ENCODE peak calls at places on chromosomes 11 and 22, in ten cellular contexts. One of them, this sample, is unnamed.

GRCh38 chr11:57647368-57647767 is 2.3 kb downstream of the YPEL4 start:
- DNase-seq in fibroblast of lung: no peak
- DNase-seq in PC-9: no peak
- DNase-seq in uterus: no peak
- DNase-seq in cardiac muscle cell: peak; percentile 41
- DNase-seq in colonic mucosa: no peak
- DNase-seq in neuronal stem cell: no peak
- DNase-seq in breast epithelium: no peak
- DNase-seq in CD4-positive, CD25-positive, alpha-beta regulatory T cell: no peak
- DNase-seq in mesenchymal stem cell: no peak
- DNase-seq in this sample: no peak

GRCh38 chr22:33909075-33909458 is 11.2 kb downstream of the LARGE1 start:
- DNase-seq in fibroblast of lung: peak; percentile 70
- DNase-seq in PC-9: no peak
- DNase-seq in uterus: peak; percentile 48
- DNase-seq in cardiac muscle cell: no peak
- DNase-seq in colonic mucosa: no peak
- DNase-seq in neuronal stem cell: no peak
- DNase-seq in breast epithelium: no peak
- DNase-seq in CD4-positive, CD25-positive, alpha-beta regulatory T cell: no peak
- DNase-seq in mesenchymal stem cell: peak; percentile 56
- DNase-seq in this sample: no peak

GRCh38 chr22:26783886-26784285 is 126.5 kb downstream of the MIAT start:
- DNase-seq in fibroblast of lung: no peak
- DNase-seq in PC-9: no peak
- DNase-seq in uterus: no peak
- DNase-seq in cardiac muscle cell: no peak
- DNase-seq in colonic mucosa: no peak
- DNase-seq in neuronal stem cell: no peak
- DNase-seq in breast epithelium: no peak
- DNase-seq in CD4-positive, CD25-positive, alpha-beta regulatory T cell: no peak
- DNase-seq in mesenchymal stem cell: peak; percentile 36
- DNase-seq in this sample: no peak

GRCh38 chr22:37634505-37635002 is 4.9 kb upstream of the SH3BP1 start:
- DNase-seq in fibroblast of lung: no peak
- DNase-seq in PC-9: no peak
- DNase-seq in uterus: no peak
- DNase-seq in cardiac muscle cell: no peak
- DNase-seq in colonic mucosa: no peak
- DNase-seq in neuronal stem cell: no peak
- DNase-seq in breast epithelium: no peak
- DNase-seq in CD4-positive, CD25-positive, alpha-beta regulatory T cell: peak; percentile 48
- DNase-seq in mesenchymal stem cell: no peak
- DNase-seq in this sample: no peak

GRCh38 chr11:70064726-70065317 is 13.3 kb upstream of the ANO1 start:
- DNase-seq in fibroblast of lung: no peak
- DNase-seq in PC-9: peak; percentile 47
- DNase-seq in uterus: no peak
- DNase-seq in cardiac muscle cell: no peak
- DNase-seq in colonic mucosa: peak; percentile 3
- DNase-seq in neuronal stem cell: no peak
- DNase-seq in breast epithelium: peak; percentile 86
- DNase-seq in CD4-positive, CD25-positive, alpha-beta regulatory T cell: no peak
- DNase-seq in mesenchymal stem cell: no peak
- DNase-seq in this sample: no peak

GRCh38 chr22:48758905-48759875 is 1068.5 kb downstream of the BRD1 start:
- DNase-seq in fibroblast of lung: no peak
- DNase-seq in PC-9: no peak
- DNase-seq in uterus: no peak
- DNase-seq in cardiac muscle cell: no peak
- DNase-seq in colonic mucosa: no peak
- DNase-seq in neuronal stem cell: no peak
- DNase-seq in breast epithelium: no peak
- DNase-seq in CD4-positive, CD25-positive, alpha-beta regulatory T cell: no peak
- DNase-seq in mesenchymal stem cell: no peak
- DNase-seq in this sample: no peak

GRCh38 chr11:88420165-88420781 is 82.7 kb upstream of the CTSC start:
- DNase-seq in fibroblast of lung: peak; percentile 55
- DNase-seq in PC-9: no peak
- DNase-seq in uterus: peak; percentile 29
- DNase-seq in cardiac muscle cell: no peak
- DNase-seq in colonic mucosa: no peak
- DNase-seq in neuronal stem cell: no peak
- DNase-seq in breast epithelium: no peak
- DNase-seq in CD4-positive, CD25-positive, alpha-beta regulatory T cell: no peak
- DNase-seq in mesenchymal stem cell: peak; percentile 74
- DNase-seq in this sample: peak; percentile 100

GRCh38 chr11:61460474-61460881 is 30.6 kb downstream of the SDHAF2 start:
- DNase-seq in fibroblast of lung: no peak
- DNase-seq in PC-9: no peak
- DNase-seq in uterus: peak; percentile 45
- DNase-seq in cardiac muscle cell: no peak
- DNase-seq in colonic mucosa: no peak
- DNase-seq in neuronal stem cell: no peak
- DNase-seq in breast epithelium: peak; percentile 37
- DNase-seq in CD4-positive, CD25-positive, alpha-beta regulatory T cell: no peak
- DNase-seq in mesenchymal stem cell: no peak
- DNase-seq in this sample: no peak

GRCh38 chr11:94873910-94874575 is 99.3 kb downstream of the CWC15 start:
- DNase-seq in fibroblast of lung: no peak
- DNase-seq in PC-9: no peak
- DNase-seq in uterus: no peak
- DNase-seq in cardiac muscle cell: no peak
- DNase-seq in colonic mucosa: no peak
- DNase-seq in neuronal stem cell: no peak
- DNase-seq in breast epithelium: no peak
- DNase-seq in CD4-positive, CD25-positive, alpha-beta regulatory T cell: no peak
- DNase-seq in mesenchymal stem cell: no peak
- DNase-seq in this sample: no peak

GRCh38 chr11:10327254-10327653 is 22.4 kb downstream of the ADM start:
- DNase-seq in fibroblast of lung: peak; percentile 89
- DNase-seq in PC-9: no peak
- DNase-seq in uterus: no peak
- DNase-seq in cardiac muscle cell: no peak
- DNase-seq in colonic mucosa: no peak
- DNase-seq in neuronal stem cell: no peak
- DNase-seq in breast epithelium: no peak
- DNase-seq in CD4-positive, CD25-positive, alpha-beta regulatory T cell: no peak
- DNase-seq in mesenchymal stem cell: no peak
- DNase-seq in this sample: no peak
- H3K4me1 ChIP-seq in fibroblast of lung: peaks cover 59% of the 10 kb centered on the region
- H3K4me1 ChIP-seq in PC-9: peaks cover 55% of the 10 kb centered on the region
- H3K4me1 ChIP-seq in uterus: peaks cover 2% of the 10 kb centered on the region
- H3K4me1 ChIP-seq in cardiac muscle cell: peaks cover 7% of the 10 kb centered on the region
- H3K4me1 ChIP-seq in colonic mucosa: peaks cover 10% of the 10 kb centered on the region
- H3K4me1 ChIP-seq in neuronal stem cell: peaks cover 10% of the 10 kb centered on the region
- H3K4me1 ChIP-seq in breast epithelium: no peaks in the 10 kb centered on the region
- H3K4me1 ChIP-seq in CD4-positive, CD25-positive, alpha-beta regulatory T cell: no peaks in the 10 kb centered on the region
- H3K4me1 ChIP-seq in mesenchymal stem cell: peaks cover 8% of the 10 kb centered on the region
- H3K4me1 ChIP-seq in this sample: peaks cover 18% of the 10 kb centered on the region

GRCh38 chr11:110735431-110736157 is 23.4 kb upstream of the ARHGAP20 start:
- DNase-seq in fibroblast of lung: no peak
- DNase-seq in PC-9: no peak
- DNase-seq in uterus: no peak
- DNase-seq in cardiac muscle cell: no peak
- DNase-seq in colonic mucosa: no peak
- DNase-seq in neuronal stem cell: no peak
- DNase-seq in breast epithelium: no peak
- DNase-seq in CD4-positive, CD25-positive, alpha-beta regulatory T cell: no peak
- DNase-seq in mesenchymal stem cell: no peak
- DNase-seq in this sample: no peak

GRCh38 chr11:110728883-110729282 is 16.6 kb upstream of the ARHGAP20 start:
- DNase-seq in fibroblast of lung: peak; percentile 46
- DNase-seq in PC-9: no peak
- DNase-seq in uterus: no peak
- DNase-seq in cardiac muscle cell: no peak
- DNase-seq in colonic mucosa: no peak
- DNase-seq in neuronal stem cell: no peak
- DNase-seq in breast epithelium: no peak
- DNase-seq in CD4-positive, CD25-positive, alpha-beta regulatory T cell: no peak
- DNase-seq in mesenchymal stem cell: no peak
- DNase-seq in this sample: no peak

GRCh38 chr11:110734790-110735189 is 22.6 kb upstream of the ARHGAP20 start:
- DNase-seq in fibroblast of lung: no peak
- DNase-seq in PC-9: no peak
- DNase-seq in uterus: no peak
- DNase-seq in cardiac muscle cell: no peak
- DNase-seq in colonic mucosa: no peak
- DNase-seq in neuronal stem cell: no peak
- DNase-seq in breast epithelium: no peak
- DNase-seq in CD4-positive, CD25-positive, alpha-beta regulatory T cell: no peak
- DNase-seq in mesenchymal stem cell: no peak
- DNase-seq in this sample: no peak

GRCh38 chr11:110728476-110728875 is 16.2 kb upstream of the ARHGAP20 start:
- DNase-seq in fibroblast of lung: no peak
- DNase-seq in PC-9: no peak
- DNase-seq in uterus: no peak
- DNase-seq in cardiac muscle cell: no peak
- DNase-seq in colonic mucosa: no peak
- DNase-seq in neuronal stem cell: no peak
- DNase-seq in breast epithelium: no peak
- DNase-seq in CD4-positive, CD25-positive, alpha-beta regulatory T cell: no peak
- DNase-seq in mesenchymal stem cell: no peak
- DNase-seq in this sample: no peak

DNA sequence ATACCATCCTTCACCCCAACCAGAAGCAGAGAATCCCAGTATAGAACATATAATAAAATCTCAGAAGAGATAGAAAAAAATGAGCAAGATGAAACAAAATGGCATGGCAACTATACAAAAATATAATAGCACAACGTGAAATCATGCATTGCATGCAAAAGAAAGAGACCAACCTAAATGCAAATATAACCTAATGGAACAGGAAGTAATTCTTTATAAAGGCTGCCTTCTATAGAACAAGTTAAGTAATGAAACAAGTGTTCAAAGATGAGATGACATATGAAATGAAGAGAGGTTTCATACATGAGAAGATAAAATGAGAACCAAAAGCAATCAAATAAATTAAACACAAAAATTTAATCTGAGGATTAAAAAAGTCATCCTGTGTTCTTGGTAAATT is 18.5 kb upstream of the ARHGAP20 start:
- DNase-seq in fibroblast of lung: no peak
- DNase-seq in PC-9: no peak
- DNase-seq in uterus: no peak
- DNase-seq in cardiac muscle cell: no peak
- DNase-seq in colonic mucosa: no peak
- DNase-seq in neuronal stem cell: no peak
- DNase-seq in breast epithelium: no peak
- DNase-seq in CD4-positive, CD25-positive, alpha-beta regulatory T cell: no peak
- DNase-seq in mesenchymal stem cell: no peak
- DNase-seq in this sample: no peak
- H3K27ac ChIP-seq in fibroblast of lung: no peak overlapping the region
- H3K27ac ChIP-seq in PC-9: no peak overlapping the region
- H3K27ac ChIP-seq in uterus: no peak overlapping the region
- H3K27ac ChIP-seq in cardiac muscle cell: no peak overlapping the region
- H3K27ac ChIP-seq in colonic mucosa: no peak overlapping the region
- H3K27ac ChIP-seq in neuronal stem cell: no peak overlapping the region
- H3K27ac ChIP-seq in breast epithelium: no peak overlapping the region
- H3K27ac ChIP-seq in CD4-positive, CD25-positive, alpha-beta regulatory T cell: no peak overlapping the region
- H3K27ac ChIP-seq in mesenchymal stem cell: no peak overlapping the region
- H3K27ac ChIP-seq in this sample: no peak overlapping the region

DNA sequence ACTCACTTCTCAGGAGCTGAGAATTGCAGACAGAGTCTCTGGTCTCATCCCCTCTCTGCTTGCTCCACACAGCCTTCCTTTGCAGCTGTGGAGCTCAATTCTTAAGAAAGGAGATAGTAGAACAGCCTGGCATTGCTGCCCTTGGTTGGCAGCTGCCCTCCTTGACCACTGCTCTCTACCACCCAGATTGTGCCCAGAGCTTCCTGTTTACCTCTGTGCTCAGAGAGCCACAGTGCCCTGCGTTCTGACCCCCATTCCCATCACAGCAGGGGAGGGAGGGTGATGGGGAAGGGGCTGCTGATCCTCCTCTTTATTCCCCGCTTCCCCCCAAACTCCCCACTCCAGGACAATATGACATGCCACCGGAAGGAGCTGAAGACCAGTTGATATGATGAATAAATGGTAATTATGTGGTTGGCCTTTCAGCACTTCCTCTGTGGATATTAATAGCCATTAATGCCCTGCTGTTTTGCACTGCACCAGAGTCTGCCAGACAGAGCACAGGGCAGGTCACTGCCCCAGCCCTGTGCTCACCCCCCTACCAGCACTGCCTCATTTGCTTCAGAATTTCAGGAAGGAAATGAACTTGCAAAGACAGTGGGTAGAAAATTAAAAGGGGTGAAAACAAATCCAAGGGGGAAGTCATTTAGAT is 426.8 kb upstream of the CADM1 start:
- DNase-seq in fibroblast of lung: no peak
- DNase-seq in PC-9: no peak
- DNase-seq in uterus: no peak
- DNase-seq in cardiac muscle cell: no peak
- DNase-seq in colonic mucosa: no peak
- DNase-seq in neuronal stem cell: no peak
- DNase-seq in breast epithelium: no peak
- DNase-seq in CD4-positive, CD25-positive, alpha-beta regulatory T cell: no peak
- DNase-seq in mesenchymal stem cell: no peak
- DNase-seq in this sample: no peak
- H3K4me1 ChIP-seq in fibroblast of lung: no peaks in the 10 kb centered on the region
- H3K4me1 ChIP-seq in PC-9: no peaks in the 10 kb centered on the region
- H3K4me1 ChIP-seq in uterus: no peaks in the 10 kb centered on the region
- H3K4me1 ChIP-seq in cardiac muscle cell: no peaks in the 10 kb centered on the region
- H3K4me1 ChIP-seq in colonic mucosa: no peaks in the 10 kb centered on the region
- H3K4me1 ChIP-seq in neuronal stem cell: peaks cover 3% of the 10 kb centered on the region
- H3K4me1 ChIP-seq in breast epithelium: no peaks in the 10 kb centered on the region
- H3K4me1 ChIP-seq in CD4-positive, CD25-positive, alpha-beta regulatory T cell: no peaks in the 10 kb centered on the region
- H3K4me1 ChIP-seq in mesenchymal stem cell: peaks cover 14% of the 10 kb centered on the region
- H3K4me1 ChIP-seq in this sample: no peaks in the 10 kb centered on the region

GRCh38 chr11:47220401-47220821 is 5.6 kb downstream of the DDB2 start:
- DNase-seq in fibroblast of lung: peak; percentile 86
- DNase-seq in PC-9: peak; percentile 48
- DNase-seq in uterus: no peak
- DNase-seq in cardiac muscle cell: peak; percentile 88
- DNase-seq in colonic mucosa: no peak
- DNase-seq in neuronal stem cell: no peak
- DNase-seq in breast epithelium: no peak
- DNase-seq in CD4-positive, CD25-positive, alpha-beta regulatory T cell: no peak
- DNase-seq in mesenchymal stem cell: peak; percentile 93
- DNase-seq in this sample: no peak

GRCh38 chr11:47229161-47229560 is 14.4 kb downstream of the DDB2 start:
- DNase-seq in fibroblast of lung: no peak
- DNase-seq in PC-9: no peak
- DNase-seq in uterus: no peak
- DNase-seq in cardiac muscle cell: no peak
- DNase-seq in colonic mucosa: no peak
- DNase-seq in neuronal stem cell: no peak
- DNase-seq in breast epithelium: no peak
- DNase-seq in CD4-positive, CD25-positive, alpha-beta regulatory T cell: no peak
- DNase-seq in mesenchymal stem cell: no peak
- DNase-seq in this sample: no peak

DNA sequence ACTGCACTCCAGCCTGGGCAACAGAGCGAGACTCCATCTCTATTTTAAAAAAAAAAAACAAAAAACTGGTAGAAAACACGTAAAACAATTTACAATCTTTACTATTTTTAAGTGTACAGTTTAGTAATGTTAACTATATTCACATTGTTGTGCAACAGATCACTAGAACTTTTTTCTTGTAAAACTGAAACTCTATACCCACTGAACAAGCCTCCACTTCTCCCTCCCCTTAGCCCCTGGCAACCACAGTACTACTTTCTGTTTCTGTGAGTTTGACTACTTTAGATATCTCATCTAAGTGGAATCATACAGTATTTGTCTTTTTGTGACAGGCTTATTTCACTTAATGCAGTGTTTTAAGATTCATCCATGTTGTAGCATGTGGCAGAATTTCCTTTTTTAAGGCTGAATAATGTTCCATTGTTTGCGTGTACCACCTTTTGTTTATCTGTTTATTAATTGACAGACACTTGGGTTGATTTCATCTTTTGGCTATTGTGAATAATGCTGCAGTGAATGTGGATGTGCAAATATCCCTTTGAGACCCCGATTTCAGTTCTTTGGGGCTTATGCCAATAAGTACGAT is 10.9 kb downstream of the DDB2 start:
- DNase-seq in fibroblast of lung: peak; percentile 33
- DNase-seq in PC-9: no peak
- DNase-seq in uterus: no peak
- DNase-seq in cardiac muscle cell: no peak
- DNase-seq in colonic mucosa: no peak
- DNase-seq in neuronal stem cell: no peak
- DNase-seq in breast epithelium: no peak
- DNase-seq in CD4-positive, CD25-positive, alpha-beta regulatory T cell: peak; percentile 67
- DNase-seq in mesenchymal stem cell: peak; percentile 54
- DNase-seq in this sample: no peak
- H3K27ac ChIP-seq in fibroblast of lung: no peak overlapping the region
- H3K27ac ChIP-seq in PC-9: no peak overlapping the region
- H3K27ac ChIP-seq in uterus: no peak overlapping the region
- H3K27ac ChIP-seq in cardiac muscle cell: no peak overlapping the region
- H3K27ac ChIP-seq in colonic mucosa: no peak overlapping the region
- H3K27ac ChIP-seq in neuronal stem cell: no peak overlapping the region
- H3K27ac ChIP-seq in breast epithelium: no peak overlapping the region
- H3K27ac ChIP-seq in CD4-positive, CD25-positive, alpha-beta regulatory T cell: peak overlapping the region; percentile 38
- H3K27ac ChIP-seq in mesenchymal stem cell: no peak overlapping the region
- H3K27ac ChIP-seq in this sample: no peak overlapping the region

This sample was measured in foreskin keratinocyte.